ENCODE peak calls at places on chromosomes 6 and 20, in six cellular contexts. O is epithelial cell of esophagus, Y is type B pancreatic cell, K is psoas muscle, D is activated B cell treated with CpG ODN at 0.5 μM for 24 hours, U is lower leg skin. Z is an unnamed sample.
A peak's percentile ranks its signal among the peaks of the same experiment; 100 is the strongest.

GRCh38 chr6:127865108-127865507 is 35.8 kb downstream of the THEMIS start:
- DNase-seq in O (no peak), Y (no peak), K (no peak), D (no peak), U (no peak), Z (no peak)

GRCh38 chr20:39605908-39606307 is 643.8 kb downstream of the DHX35 start:
- DNase-seq in O (peak; percentile 96), Y (no peak), K (no peak), D (no peak), U (no peak), Z (no peak)

GRCh38 chr20:23117738-23118137 is 31.6 kb upstream of the CD93 start:
- DNase-seq in O (no peak), Y (no peak), K (no peak), D (no peak), U (no peak), Z (no peak)

GRCh38 chr6:137867685-137868509 is 838 bp downstream of the TNFAIP3 start:
- DNase-seq in O (peak; percentile 36), Y (no peak), K (peak; percentile 24), D (peak; percentile 38), U (peak; percentile 89), Z (no peak)

GRCh38 chr6:98094696-98095095 is 739.7 kb upstream of the POU3F2 start:
- DNase-seq in O (peak; percentile 55), Y (no peak), K (no peak), D (no peak), U (no peak), Z (no peak)

GRCh38 chr20:34232494-34233087 is 8.6 kb upstream of the ASIP start:
- DNase-seq in O (no peak), Y (peak; percentile 20), K (no peak), D (no peak), U (no peak), Z (no peak)

GRCh38 chr6:154558984-154559383 is 48.5 kb upstream of the CNKSR3 start:
- DNase-seq in O (no peak), Y (no peak), K (no peak), D (no peak), U (no peak), Z (no peak)

GRCh38 chr20:63538204-63539091 is 1.3 kb upstream of the PTK6 start:
- DNase-seq in O (peak; percentile 75), Y (no peak), K (no peak), D (no peak), U (no peak), Z (no peak)

GRCh38 chr6:158506577-158506976 is 53.3 kb upstream of the TMEM181 start:
- DNase-seq in O (no peak), Y (no peak), K (no peak), D (no peak), U (no peak), Z (peak; percentile 17)

GRCh38 chr6:166757226-166758135 is 130.4 kb upstream of the RPS6KA2 start:
- DNase-seq in O (peak; percentile 86), Y (no peak), K (no peak), D (no peak), U (no peak), Z (no peak)

GRCh38 chr6:3162565-3163247 is 5.4 kb upstream of the TUBB2A start:
- DNase-seq in O (peak; percentile 65), Y (peak; percentile 81), K (peak; percentile 70), D (peak; percentile 70), U (peak; percentile 95), Z (peak; percentile 61)

GRCh38 chr6:158481612-158482473 is 78.0 kb upstream of the TMEM181 start:
- DNase-seq in O (peak; percentile 89), Y (no peak), K (no peak), D (no peak), U (no peak), Z (no peak)

GRCh38 chr6:52410979-52411378 is 9.2 kb upstream of the EFHC1 start:
- DNase-seq in O (no peak), Y (no peak), K (no peak), D (no peak), U (no peak), Z (no peak)

GRCh38 chr6:32415521-32416019 is 8.6 kb upstream of the BTNL2 start:
- DNase-seq in O (peak; percentile 74), Y (peak; percentile 76), K (peak; percentile 61), D (peak; percentile 69), U (peak; percentile 95), Z (peak; percentile 67)

GRCh38 chr20:40687384-40688128 is 1.5 kb downstream of the MAFB start:
- DNase-seq in O (peak; percentile 80), Y (no peak), K (peak; percentile 58), D (no peak), U (peak; percentile 94), Z (peak; percentile 46)

GRCh38 chr6:150202404-150202803 is 59.6 kb downstream of the PPP1R14C start:
- DNase-seq in O (peak; percentile 39), Y (no peak), K (no peak), D (no peak), U (peak; percentile 82), Z (no peak)

GRCh38 chr6:137969874-137970273 is 102.8 kb downstream of the TNFAIP3 start:
- DNase-seq in O (no peak), Y (no peak), K (no peak), D (no peak), U (no peak), Z (no peak)

GRCh38 chr20:24470031-24470781 is 777 bp downstream of the SYNDIG1 start:
- DNase-seq in O (peak; percentile 26), Y (no peak), K (no peak), D (no peak), U (no peak), Z (no peak)

GRCh38 chr20:21154692-21155091 is 28.8 kb downstream of the KIZ start:
- DNase-seq in O (no peak), Y (no peak), K (no peak), D (no peak), U (no peak), Z (no peak)

GRCh38 chr6:150177260-150178246 is 34.7 kb downstream of the PPP1R14C start:
- DNase-seq in O (no peak), Y (no peak), K (no peak), D (no peak), U (no peak), Z (no peak)

GRCh38 chr6:133242761-133243590 is 1.8 kb downstream of the EYA4 start:
- DNase-seq in O (peak; percentile 13), Y (no peak), K (peak; percentile 29), D (no peak), U (no peak), Z (peak; percentile 12)

GRCh38 chr20:62200491-62201172 is 17.8 kb downstream of the MTG2 start:
- DNase-seq in O (no peak), Y (no peak), K (no peak), D (no peak), U (no peak), Z (no peak)
- TF ChIP-seq CTCF in O (no peak), Y (no peak), K (no peak), D (no peak), U (no peak), Z (no peak)

GRCh38 chr6:41976794-41977484 is 35.3 kb upstream of the CCND3 start:
- DNase-seq in O (peak; percentile 44), Y (no peak), K (no peak), D (no peak), U (no peak), Z (no peak)

GRCh38 chr6:41970436-41970846 is 28.8 kb upstream of the CCND3 start:
- DNase-seq in O (peak; percentile 79), Y (no peak), K (peak; percentile 35), D (no peak), U (peak; percentile 53), Z (no peak)

GRCh38 chr6:41974281-41974825 is 32.7 kb upstream of the CCND3 start:
- DNase-seq in O (no peak), Y (no peak), K (no peak), D (no peak), U (no peak), Z (no peak)

DNA sequence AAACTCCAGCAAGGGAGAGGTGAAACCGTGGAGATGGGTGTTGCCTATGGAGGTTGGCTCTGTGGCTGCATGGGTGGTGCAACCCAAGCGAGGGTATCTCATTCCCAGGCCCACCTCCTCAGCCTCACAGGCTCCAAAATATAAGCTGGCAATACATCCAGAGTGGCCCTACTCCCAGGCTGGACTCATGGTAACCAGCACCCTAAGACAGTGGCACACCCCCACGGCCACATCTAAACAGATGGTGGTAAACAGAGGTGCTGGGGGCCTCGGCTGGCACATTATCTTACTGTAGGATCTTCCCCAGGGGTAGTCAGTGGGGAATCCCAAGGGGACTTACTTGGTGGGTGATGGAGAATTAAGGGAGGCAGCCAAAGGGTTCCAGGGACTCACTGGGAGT is 33.7 kb upstream of the CCND3 start:
- DNase-seq in O (no peak), Y (no peak), K (no peak), D (no peak), U (no peak), Z (no peak)
- TF ChIP-seq CTCF in O (no peak), Y (no peak), K (no peak), D (no peak), U (no peak), Z (no peak)

GRCh38 chr20:47304287-47304686 is 52.2 kb downstream of the ZMYND8 start:
- DNase-seq in O (no peak), Y (no peak), K (no peak), D (no peak), U (peak; percentile 12), Z (no peak)
- TF ChIP-seq CTCF in O (no peak), Y (no peak), K (no peak), D (no peak), U (no peak), Z (no peak)

GRCh38 chr20:18031888-18032509 is 25.7 kb downstream of the OVOL2 start:
- DNase-seq in O (no peak), Y (no peak), K (no peak), D (no peak), U (no peak), Z (no peak)

GRCh38 chr20:18030020-18030419 is 27.7 kb downstream of the OVOL2 start:
- DNase-seq in O (no peak), Y (no peak), K (no peak), D (no peak), U (no peak), Z (no peak)

GRCh38 chr20:18034039-18034438 is 23.7 kb downstream of the OVOL2 start:
- DNase-seq in O (no peak), Y (no peak), K (no peak), D (no peak), U (no peak), Z (no peak)

GRCh38 chr20:18031050-18031449 is 26.7 kb downstream of the OVOL2 start:
- DNase-seq in O (no peak), Y (no peak), K (no peak), D (no peak), U (no peak), Z (no peak)

DNA sequence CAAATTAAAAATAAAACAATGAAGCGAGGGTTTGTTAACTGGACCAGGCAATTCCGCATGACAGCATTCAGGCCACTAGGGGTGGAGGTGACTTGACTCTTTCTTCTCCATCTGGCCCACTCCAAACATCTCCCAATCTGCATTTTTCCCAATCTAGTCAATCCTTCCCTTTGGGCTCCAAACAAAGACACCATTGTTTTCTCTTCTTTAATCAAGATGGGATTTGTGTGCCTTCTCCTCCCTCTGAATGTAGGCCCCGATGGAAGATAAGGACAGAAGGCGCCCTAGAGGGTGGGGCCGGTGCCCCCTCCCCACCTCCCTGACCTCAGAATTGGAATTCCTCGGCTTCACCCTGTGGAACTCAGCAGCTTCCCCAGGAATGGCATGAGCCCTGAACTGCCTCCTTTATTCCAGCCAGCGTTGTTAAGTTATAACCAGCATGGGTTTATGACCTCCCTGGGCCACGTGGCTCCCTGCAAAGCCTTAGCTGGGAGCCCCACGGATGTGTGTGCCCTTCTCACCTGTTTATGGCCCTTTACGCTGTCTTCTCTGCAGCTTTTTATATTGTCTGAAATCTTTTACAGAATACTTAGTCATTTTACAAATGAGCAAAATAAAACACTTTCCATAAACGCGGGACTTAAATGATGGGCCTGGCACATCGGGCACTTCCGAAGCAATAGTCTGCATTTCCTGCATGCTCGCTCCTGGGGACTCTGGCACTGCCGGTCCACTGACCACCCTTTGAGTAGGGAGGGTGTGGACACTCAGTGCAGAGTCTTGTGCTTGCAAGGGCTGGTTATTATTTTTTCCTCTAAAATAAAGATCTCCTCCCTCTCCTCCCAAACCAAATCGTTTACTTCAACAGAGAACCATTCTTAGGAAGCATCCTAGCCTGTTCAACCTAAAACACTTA is 24.5 kb downstream of the OVOL2 start:
- DNase-seq in O (no peak), Y (no peak), K (no peak), D (no peak), U (no peak), Z (no peak)
- TF ChIP-seq CTCF in O (no peak), Y (peak; percentile 64), K (no peak), D (no peak), U (no peak), Z (peak; percentile 47)